ENCODE peak calls at places on chromosomes 5 and 9, in eight cellular contexts. J, U, Z, L, Q, R, S and P are unnamed samples.

GRCh38 chr5:68478306-68479091 is 262.9 kb downstream of the PIK3R1 start:
- DNase-seq in J (peak; percentile 2), U (no peak), Z (no peak), L (no peak), Q (no peak), R (no peak), S (no peak), P (peak; percentile 93)

GRCh38 chr9:96566401-96567202 is 53.0 kb downstream of the CDC14B start:
- DNase-seq in J (peak; percentile 49), U (peak; percentile 90), Z (peak; percentile 80), L (peak; percentile 22), Q (peak; percentile 90), R (peak; percentile 74), S (peak; percentile 38), P (peak; percentile 56)

GRCh38 chr9:107587175-107587963 is 97.8 kb upstream of the KLF4 start:
- DNase-seq in J (no peak), U (peak; percentile 88), Z (peak; percentile 22), L (no peak), Q (peak; percentile 65), R (no peak), S (no peak), P (no peak)

GRCh38 chr5:126857472-126858410 is 80.8 kb downstream of the LMNB1 start:
- DNase-seq in J (no peak), U (no peak), Z (no peak), L (no peak), Q (no peak), R (no peak), S (peak; percentile 6), P (peak; percentile 62)

GRCh38 chr9:130473521-130473920 is 28.8 kb downstream of the ASS1 start:
- DNase-seq in J (no peak), U (no peak), Z (no peak), L (no peak), Q (no peak), R (no peak), S (no peak), P (no peak)

GRCh38 chr5:159135896-159136531 is 36.3 kb upstream of the EBF1 start:
- DNase-seq in J (peak; percentile 37), U (no peak), Z (no peak), L (no peak), Q (no peak), R (no peak), S (peak; percentile 77), P (peak; percentile 52)

GRCh38 chr9:134328841-134329575 is 2.8 kb downstream of the RXRA start:
- DNase-seq in J (no peak), U (peak; percentile 71), Z (peak; percentile 70), L (no peak), Q (peak; percentile 75), R (no peak), S (no peak), P (peak; percentile 44)

GRCh38 chr9:5818424-5819142 is 14.3 kb downstream of the ERMP1 start:
- DNase-seq in J (no peak), U (no peak), Z (no peak), L (no peak), Q (no peak), R (no peak), S (no peak), P (no peak)

GRCh38 chr9:136368190-136368589 is 4.6 kb upstream of the DNLZ start:
- DNase-seq in J (no peak), U (no peak), Z (no peak), L (no peak), Q (no peak), R (no peak), S (no peak), P (no peak)

GRCh38 chr9:122468735-122469134 is 9.0 kb downstream of the OR1J1 start:
- DNase-seq in J (peak; percentile 94), U (no peak), Z (no peak), L (no peak), Q (no peak), R (no peak), S (no peak), P (peak; percentile 99)

GRCh38 chr9:73081979-73082657 is 69.5 kb upstream of the ANXA1 start:
- DNase-seq in J (peak; percentile 31), U (no peak), Z (no peak), L (no peak), Q (no peak), R (peak; percentile 30), S (peak; percentile 57), P (peak; percentile 58)

GRCh38 chr5:54795284-54795683 is 190.1 kb downstream of the ESM1 start:
- DNase-seq in J (no peak), U (no peak), Z (no peak), L (no peak), Q (no peak), R (no peak), S (no peak), P (no peak)

GRCh38 chr5:159337291-159337974 is 7.1 kb upstream of the IL12B start:
- DNase-seq in J (peak; percentile 32), U (no peak), Z (no peak), L (no peak), Q (no peak), R (no peak), S (peak; percentile 57), P (peak; percentile 62)

GRCh38 chr9:121021294-121021693 is 28.8 kb downstream of the C5 start:
- DNase-seq in J (peak; percentile 21), U (no peak), Z (no peak), L (no peak), Q (no peak), R (peak; percentile 7), S (no peak), P (peak; percentile 11)

GRCh38 chr9:121024237-121024636 is 25.8 kb downstream of the C5 start:
- DNase-seq in J (no peak), U (no peak), Z (no peak), L (no peak), Q (no peak), R (no peak), S (no peak), P (no peak)

GRCh38 chr9:121026260-121026691 is 23.8 kb downstream of the C5 start:
- DNase-seq in J (no peak), U (no peak), Z (no peak), L (no peak), Q (no peak), R (no peak), S (peak; percentile 20), P (peak; percentile 72)

GRCh38 chr9:121026768-121027167 is 23.3 kb downstream of the C5 start:
- DNase-seq in J (no peak), U (no peak), Z (no peak), L (no peak), Q (no peak), R (no peak), S (no peak), P (no peak)

GRCh38 chr9:121023064-121023463 is 27.0 kb downstream of the C5 start:
- DNase-seq in J (no peak), U (no peak), Z (no peak), L (no peak), Q (no peak), R (peak; percentile 20), S (no peak), P (peak; percentile 5)
- TF ChIP-seq CTCF in J (peak; percentile 31), U (no peak), Z (no peak), L (no peak), Q (no peak), R (peak; percentile 47), S (no peak), P (peak; percentile 24)

GRCh38 chr5:66826696-66827095 is 230.5 kb downstream of the MAST4 start:
- DNase-seq in J (no peak), U (no peak), Z (no peak), L (no peak), Q (no peak), R (no peak), S (no peak), P (no peak)
- H3K4me3 ChIP-seq in J (no peak overlapping the region), U (no peak overlapping the region), Z (no peak overlapping the region), L (no peak overlapping the region), Q (no peak overlapping the region), R (no peak overlapping the region), S (no peak overlapping the region), P (no peak overlapping the region)

DNA sequence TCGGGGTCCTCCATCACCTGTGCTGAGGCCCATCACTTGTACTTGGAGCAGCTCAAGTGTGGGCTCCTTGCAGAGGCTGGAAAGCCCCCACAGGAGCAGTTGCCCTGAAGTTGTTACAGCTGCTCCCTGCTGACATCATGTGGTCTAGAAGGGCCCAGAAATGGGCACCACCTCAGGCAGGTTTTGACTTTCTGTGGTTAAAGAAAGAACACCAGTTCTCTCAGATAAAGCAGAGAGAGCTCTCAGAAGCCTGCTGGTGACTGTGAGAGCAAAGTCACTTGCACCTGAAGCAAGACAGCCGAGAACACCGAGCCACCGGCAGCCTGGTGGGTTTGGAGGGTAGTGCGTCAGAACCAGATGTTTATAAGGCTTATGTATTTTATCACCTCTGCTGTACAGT is 70.4 kb downstream of the MVB12B start:
- DNase-seq in J (no peak), U (peak; percentile 66), Z (no peak), L (no peak), Q (no peak), R (peak; percentile 37), S (no peak), P (no peak)
- TF ChIP-seq CTCF in J (no peak), U (no peak), Z (no peak), L (no peak), Q (no peak), R (peak; percentile 38), S (no peak), P (peak; percentile 5)

DNA sequence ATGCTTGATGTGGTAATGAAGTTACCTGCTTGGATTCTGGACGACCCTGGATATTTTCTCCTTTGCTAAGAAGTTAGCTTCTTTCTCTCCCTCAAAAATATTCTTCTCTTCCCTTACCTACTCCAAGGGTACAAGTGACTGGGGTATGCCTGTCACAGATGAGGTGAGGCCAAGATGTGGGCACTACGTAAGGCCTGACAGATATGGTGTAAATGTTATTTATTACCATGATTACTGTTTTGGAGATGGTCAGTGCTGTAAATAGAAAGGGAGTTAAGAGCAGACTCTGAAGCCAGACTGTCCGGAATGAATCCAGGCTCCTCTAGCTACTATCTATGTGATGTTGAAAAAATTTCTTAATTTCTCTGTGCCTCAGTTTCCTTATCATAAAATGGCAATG is 1.1 kb upstream of the KIAA1958 start:
- DNase-seq in J (no peak), U (no peak), Z (no peak), L (no peak), Q (no peak), R (no peak), S (no peak), P (no peak)
- H3K4me3 ChIP-seq in J (no peak overlapping the region), U (no peak overlapping the region), Z (peak overlapping the region; percentile 93), L (peak overlapping the region; percentile 78), Q (peak overlapping the region; percentile 96), R (peak overlapping the region; percentile 73), S (no peak overlapping the region), P (peak overlapping the region; percentile 85)

DNA sequence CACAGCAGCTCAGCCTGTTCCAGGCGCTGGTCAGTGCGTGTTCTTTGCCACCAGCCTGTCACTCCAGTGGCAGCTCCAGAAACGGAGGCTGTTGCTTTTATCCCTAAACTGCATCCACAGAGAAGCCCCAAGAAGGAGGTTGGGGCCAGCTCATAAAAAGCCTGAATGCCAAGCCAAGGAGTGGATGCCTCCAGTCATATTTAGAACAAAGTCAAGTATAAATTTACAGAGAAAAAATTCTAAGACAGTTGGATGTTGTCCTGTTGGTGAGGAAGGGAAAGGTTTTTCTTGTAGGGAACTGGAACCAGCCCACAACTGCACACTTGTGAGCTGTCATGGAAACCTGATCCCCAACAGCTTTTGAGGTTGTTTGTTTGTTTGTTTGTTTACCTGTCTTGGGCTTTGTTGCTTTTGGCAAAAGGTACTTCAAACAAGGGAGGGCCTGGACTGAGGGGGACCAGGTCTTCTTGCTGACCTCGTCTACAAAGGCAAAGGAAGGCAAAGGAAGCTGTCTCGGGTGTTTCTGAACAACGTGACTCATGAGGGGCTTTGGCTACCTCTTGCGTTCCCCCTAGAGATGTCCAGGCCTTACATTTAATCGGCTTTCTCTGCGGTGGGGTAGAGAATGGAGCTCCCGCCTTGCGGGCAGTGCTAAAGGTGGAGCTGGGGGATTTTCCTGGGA is 36.7 kb downstream of the OLFML2A start:
- DNase-seq in J (no peak), U (no peak), Z (no peak), L (no peak), Q (no peak), R (no peak), S (peak; percentile 35), P (no peak)
- TF ChIP-seq CTCF in J (no peak), U (no peak), Z (no peak), L (no peak), Q (no peak), R (no peak), S (no peak), P (no peak)